ENCODE peak calls at places on chromosomes 2 and 18, in five cellular contexts. N, U, F, R and G are unnamed samples. For H3F3A, the result is how much of the 10 kb centered on the place peaks cover.

GRCh38 chr2:229416116-229416694 is 145.1 kb upstream of the PID1 start:
- DNase-seq in U (no peak), R (no peak), N (no peak), F (no peak), G (peak)

GRCh38 chr2:219748673-219749570 is 121.5 kb downstream of the SLC4A3 start:
- DNase-seq in R (no peak), N (peak), F (no peak), U (no peak), G (no peak)

GRCh38 chr2:143551946-143552655 is 422.9 kb downstream of the ARHGAP15 start:
- DNase-seq in U (no peak), F (no peak), R (no peak), N (no peak), G (no peak)

GRCh38 chr2:27909901-27910300 is 19.4 kb downstream of the BABAM2 start:
- DNase-seq in U (no peak), F (no peak), N (no peak), R (no peak), G (no peak)

GRCh38 chr2:25417715-25418369 is 76.1 kb upstream of the DNMT3A start:
- DNase-seq in R (no peak), U (no peak), F (no peak), N (no peak), G (no peak)

GRCh38 chr2:149629003-149629402 is 41.4 kb upstream of the MMADHC start:
- DNase-seq in F (no peak), R (no peak), N (no peak), U (no peak), G (no peak)

GRCh38 chr18:22283397-22283796 is 114.0 kb downstream of the GATA6 start:
- DNase-seq in N (no peak), R (no peak), U (no peak), F (no peak), G (peak)

GRCh38 chr2:753123-753522 is 75.9 kb upstream of the TMEM18 start:
- DNase-seq in R (no peak), U (no peak), F (no peak), N (no peak), G (no peak)

GRCh38 chr2:199883474-199884212 is 27.4 kb upstream of the C2orf69 start:
- DNase-seq in F (no peak), R (no peak), N (no peak), U (no peak), G (no peak)

GRCh38 chr2:134567666-134568065 is 151.1 kb downstream of the TMEM163 start:
- DNase-seq in N (no peak), R (no peak), F (no peak), U (no peak), G (no peak)

GRCh38 chr18:32771871-32772499 is 838 bp downstream of the KLHL14 start:
- DNase-seq in N (peak), R (no peak), U (peak), F (no peak), G (peak)

GRCh38 chr18:70522183-70522582 is 233.3 kb downstream of the SOCS6 start:
- DNase-seq in N (no peak), R (no peak), F (no peak), U (no peak), G (no peak)

GRCh38 chr18:9743200-9744016 is 35.3 kb downstream of the RAB31 start:
- DNase-seq in R (peak), N (no peak), U (peak), F (peak), G (peak)

GRCh38 chr2:225512873-225513580 is 113.5 kb downstream of the NYAP2 start:
- DNase-seq in F (peak), R (peak), U (no peak), N (no peak), G (peak)

GRCh38 chr2:120180066-120180465 is 43.1 kb downstream of the TMEM185B start:
- DNase-seq in R (no peak), U (no peak), F (no peak), N (no peak), G (no peak)

GRCh38 chr2:54183281-54183680 is 67.9 kb downstream of the ACYP2 start:
- DNase-seq in U (no peak), N (no peak), R (no peak), F (no peak), G (no peak)

GRCh38 chr2:145691659-145692058 is 1171.7 kb upstream of the ZEB2 start:
- DNase-seq in R (no peak), F (no peak), N (no peak), U (no peak), G (no peak)
- H3F3A ChIP-seq in R (under half), F (under half), N (under half), U (under half), G (under half)

GRCh38 chr2:38535745-38536506 is 66.8 kb downstream of the HNRNPLL start:
- DNase-seq in N (peak), R (peak), U (peak), F (peak), G (peak)

GRCh38 chr2:38546064-38546463 is 56.7 kb downstream of the HNRNPLL start:
- DNase-seq in R (no peak), U (no peak), N (no peak), F (no peak), G (no peak)

GRCh38 chr2:38537937-38538525 is 64.7 kb downstream of the HNRNPLL start:
- DNase-seq in N (no peak), U (no peak), F (no peak), R (no peak), G (no peak)

GRCh38 chr2:38539086-38539485 is 63.6 kb downstream of the HNRNPLL start:
- DNase-seq in N (no peak), F (no peak), U (peak), R (no peak), G (no peak)

DNA sequence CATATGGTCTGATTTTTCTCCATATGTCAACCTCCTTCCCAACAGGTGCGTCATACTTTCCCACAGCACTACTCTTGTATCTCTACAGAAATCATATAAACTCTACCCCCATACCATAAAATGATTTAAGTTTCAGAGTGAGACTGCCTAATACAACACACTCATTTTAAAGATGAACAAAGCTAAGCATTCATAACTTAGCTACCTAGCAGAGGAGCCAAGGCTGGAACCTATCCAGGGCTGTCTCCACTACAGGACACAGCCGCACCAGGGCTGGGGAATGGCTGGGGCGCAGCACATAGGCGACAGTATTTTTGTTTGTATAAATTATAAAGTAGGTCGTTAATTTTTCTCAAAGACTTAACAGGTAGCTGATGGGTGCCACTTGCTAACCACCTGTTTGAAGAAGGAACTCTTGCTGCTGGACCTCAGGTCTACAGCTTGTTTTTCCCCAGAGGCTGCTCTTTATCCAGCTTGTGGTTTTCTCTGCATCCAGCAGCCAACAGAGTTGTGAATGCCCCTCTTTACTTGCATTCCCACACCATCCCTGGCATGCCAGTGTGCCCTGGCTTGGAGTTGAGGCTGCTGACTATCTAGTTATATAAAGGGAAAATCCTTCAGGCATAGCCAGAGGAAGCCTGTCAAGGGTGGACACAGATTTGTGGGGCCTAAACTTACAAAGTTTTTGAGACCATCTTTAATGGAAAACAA is 62.0 kb downstream of the HNRNPLL start:
- DNase-seq in U (no peak), F (no peak), R (no peak), N (no peak), G (no peak)
- H3F3A ChIP-seq in U (under half), F (under half), R (under half), N (under half), G (under half)

GRCh38 chr2:148167855-148168254 is 147.0 kb downstream of the MBD5 start:
- DNase-seq in N (no peak), R (no peak), F (no peak), U (peak), G (no peak)

GRCh38 chr2:148177559-148177958 is 156.7 kb downstream of the MBD5 start:
- DNase-seq in U (no peak), R (no peak), F (no peak), N (no peak), G (no peak)

GRCh38 chr2:148172131-148172753 is 151.4 kb downstream of the MBD5 start:
- DNase-seq in U (no peak), N (no peak), R (no peak), F (no peak), G (no peak)

GRCh38 chr2:148167241-148167766 is 146.4 kb downstream of the MBD5 start:
- DNase-seq in R (no peak), N (no peak), U (no peak), F (no peak), G (no peak)

GRCh38 chr2:148173168-148173567 is 152.3 kb downstream of the MBD5 start:
- DNase-seq in F (no peak), R (no peak), U (no peak), N (no peak), G (no peak)
- H3F3A ChIP-seq in F (under half), R (under half), U (under half), N (under half), G (under half)

DNA sequence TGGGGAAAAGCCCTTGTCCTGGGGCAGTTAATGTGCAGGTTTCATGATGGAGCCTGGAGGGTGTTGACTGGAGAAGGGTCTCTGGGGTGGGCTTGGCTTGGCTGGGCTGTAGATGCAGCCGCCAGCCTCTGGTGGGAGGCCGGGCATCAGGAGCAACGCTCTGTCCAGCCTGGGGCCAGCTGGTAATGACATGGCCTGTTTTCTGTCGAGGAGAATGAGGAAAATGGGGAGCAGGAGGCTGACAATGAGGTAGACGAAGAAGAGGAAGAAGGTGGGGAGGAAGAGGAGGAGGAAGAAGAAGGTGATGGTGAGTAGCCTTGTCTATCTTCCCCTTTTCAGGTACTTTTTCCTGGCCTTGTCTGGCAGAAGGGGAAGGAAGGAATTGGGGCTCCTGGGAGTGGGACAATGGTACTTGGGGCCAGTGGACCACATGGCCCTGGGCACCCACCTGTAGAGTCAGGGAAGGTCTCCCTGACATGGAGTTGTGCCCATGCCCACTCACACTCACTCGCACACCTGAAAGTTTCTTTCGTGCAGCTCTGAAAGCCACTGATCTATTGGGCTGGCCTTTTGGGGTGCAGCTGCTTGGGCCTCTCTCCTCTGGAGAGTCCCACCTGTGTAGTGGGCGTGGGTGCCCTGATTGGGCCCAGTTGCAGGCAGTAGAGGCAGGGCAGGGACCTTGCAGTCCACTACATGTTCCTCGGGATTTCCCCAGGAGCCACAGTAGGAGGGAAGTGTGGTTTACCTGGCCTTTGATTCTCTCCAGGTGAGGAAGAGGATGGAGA is 3.5 kb downstream of the PTMA start:
- DNase-seq in U (no peak), R (no peak), F (no peak), N (no peak), G (no peak)
- H3F3A ChIP-seq in U (under half), R (under half), F (half or more), N (half or more), G (under half)

GRCh38 chr2:153068915-153069314 is 350.5 kb downstream of the ARL6IP6 start:
- DNase-seq in U (no peak), N (no peak), F (no peak), R (no peak), G (no peak)
- H3F3A ChIP-seq in U (under half), N (under half), F (under half), R (under half), G (under half)

DNA sequence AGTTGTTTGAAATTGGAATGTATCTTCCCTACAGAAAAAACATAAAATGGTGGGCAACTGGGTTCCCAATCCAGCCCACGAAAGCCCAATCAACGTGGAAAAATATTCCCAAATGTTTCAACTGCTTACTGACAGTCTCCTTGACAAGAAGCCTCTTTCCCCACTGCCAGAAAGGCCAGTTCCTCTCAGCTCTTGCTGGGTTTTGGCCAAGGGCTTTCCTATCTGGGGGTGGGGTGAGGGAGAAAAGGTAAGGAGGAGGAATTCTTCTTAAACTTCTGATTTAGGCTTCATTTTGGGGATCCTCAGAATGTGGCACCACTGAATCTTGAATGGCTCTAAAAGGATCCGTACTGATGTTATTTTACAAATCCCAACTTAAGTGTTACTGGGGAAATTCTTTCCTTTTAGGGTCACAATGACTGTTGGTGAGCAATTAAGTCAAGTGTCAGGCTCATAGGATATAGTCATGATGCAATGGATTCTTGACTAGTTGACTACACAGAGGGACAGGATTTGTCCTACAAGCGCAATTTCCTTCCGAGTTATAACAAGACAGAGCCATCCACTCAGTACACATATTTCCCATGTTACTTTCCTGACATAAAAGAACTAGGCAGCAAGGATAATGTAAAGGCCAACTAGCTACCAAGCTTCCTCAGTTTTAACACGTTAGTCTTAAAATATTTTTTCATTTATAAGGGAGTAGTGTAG is 73.6 kb downstream of the SPRED2 start:
- DNase-seq in R (no peak), F (no peak), N (no peak), U (no peak), G (peak)
- H3F3A ChIP-seq in R (under half), F (under half), N (under half), U (under half), G (half or more)

GRCh38 chr2:167192833-167193232 is 304.6 kb downstream of the XIRP2 start:
- DNase-seq in U (no peak), N (no peak), R (peak), F (no peak), G (peak)
- H3F3A ChIP-seq in U (under half), N (under half), R (under half), F (under half), G (under half)

DNA sequence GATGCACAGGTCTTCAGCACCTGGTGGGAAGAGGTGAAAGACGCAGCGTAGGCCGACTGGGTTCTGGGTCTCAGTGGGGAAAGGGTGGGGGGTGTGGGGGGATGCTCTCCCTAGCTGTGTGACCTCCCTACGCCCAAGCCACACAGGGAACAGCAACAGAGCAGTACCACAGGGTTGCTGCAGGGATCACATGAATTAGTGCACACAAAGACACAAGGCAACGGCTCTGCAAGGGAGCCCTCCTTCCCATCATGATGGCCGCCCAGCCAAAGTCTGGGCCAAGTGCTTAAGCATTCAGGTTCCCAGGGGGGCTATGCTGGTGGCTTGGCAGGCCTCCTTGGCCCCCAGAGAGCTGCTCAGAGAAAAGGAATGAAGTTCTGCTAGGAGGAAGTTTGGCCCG is 28.2 kb upstream of the GBX2 start:
- DNase-seq in N (no peak), F (no peak), R (no peak), U (no peak), G (no peak)
- H3F3A ChIP-seq in N (under half), F (under half), R (under half), U (under half), G (under half)